ENCODE peak calls at places on chromosomes 6 and 20, in five cellular contexts. One of them, this sample, is unnamed.

GRCh38 chr6:35980991-35981645 is 43.3 kb downstream of the SLC26A8 start:
- DNase-seq in K562: no peak
- DNase-seq in GM23338: no peak
- DNase-seq in HepG2: no peak
- DNase-seq in GM12878: no peak
- DNase-seq in this sample: no peak

GRCh38 chr6:65075705-65076104 is 631.3 kb downstream of the EYS start:
- DNase-seq in GM23338: no peak
- DNase-seq in K562: no peak
- DNase-seq in HepG2: no peak
- DNase-seq in GM12878: no peak
- DNase-seq in this sample: no peak

GRCh38 chr20:9409981-9410380 is 104.4 kb upstream of the LAMP5 start:
- DNase-seq in HepG2: no peak
- DNase-seq in K562: no peak
- DNase-seq in GM23338: no peak
- DNase-seq in GM12878: no peak
- DNase-seq in this sample: no peak

GRCh38 chr20:57754190-57754589 is 44.4 kb upstream of the PMEPA1 start:
- DNase-seq in GM23338: no peak
- DNase-seq in K562: no peak
- DNase-seq in GM12878: no peak
- DNase-seq in HepG2: no peak
- DNase-seq in this sample: no peak

GRCh38 chr6:82246802-82247633 is 526 bp downstream of the IBTK start:
- DNase-seq in GM12878: no peak
- DNase-seq in K562: peak
- DNase-seq in GM23338: peak
- DNase-seq in HepG2: peak
- DNase-seq in this sample: peak

GRCh38 chr6:1527098-1527497 is 82.6 kb upstream of the FOXC1 start:
- DNase-seq in HepG2: no peak
- DNase-seq in GM23338: peak
- DNase-seq in K562: no peak
- DNase-seq in GM12878: no peak
- DNase-seq in this sample: no peak

GRCh38 chr20:58496429-58496769 is 18.8 kb downstream of the APCDD1L start:
- DNase-seq in GM23338: no peak
- DNase-seq in HepG2: no peak
- DNase-seq in GM12878: no peak
- DNase-seq in K562: no peak
- DNase-seq in this sample: no peak

GRCh38 chr20:63318391-63319163 is 25.6 kb downstream of the COL20A1 start:
- DNase-seq in GM12878: no peak
- DNase-seq in HepG2: no peak
- DNase-seq in GM23338: no peak
- DNase-seq in K562: no peak
- DNase-seq in this sample: no peak

GRCh38 chr6:88992741-88993557 is 29.5 kb upstream of the RNGTT start:
- DNase-seq in K562: no peak
- DNase-seq in GM12878: no peak
- DNase-seq in HepG2: no peak
- DNase-seq in GM23338: no peak
- DNase-seq in this sample: no peak

GRCh38 chr20:38941726-38942389 is 15.6 kb downstream of the FAM83D start:
- DNase-seq in HepG2: peak
- DNase-seq in GM12878: no peak
- DNase-seq in K562: no peak
- DNase-seq in GM23338: no peak
- DNase-seq in this sample: peak

GRCh38 chr6:13814938-13815575 is 700 bp upstream of the MCUR1 start:
- DNase-seq in K562: no peak
- DNase-seq in GM12878: no peak
- DNase-seq in HepG2: no peak
- DNase-seq in GM23338: no peak
- DNase-seq in this sample: no peak

GRCh38 chr6:42337985-42338572 is 113.6 kb downstream of the TRERF1 start:
- DNase-seq in HepG2: no peak
- DNase-seq in GM23338: no peak
- DNase-seq in K562: no peak
- DNase-seq in GM12878: no peak
- DNase-seq in this sample: no peak

GRCh38 chr20:22455259-22455658 is 129.1 kb downstream of the FOXA2 start:
- DNase-seq in GM12878: no peak
- DNase-seq in GM23338: no peak
- DNase-seq in K562: no peak
- DNase-seq in HepG2: no peak
- DNase-seq in this sample: no peak

GRCh38 chr6:149441740-149442139 is 41.7 kb downstream of the SUMO4 start:
- DNase-seq in GM12878: no peak
- DNase-seq in K562: no peak
- DNase-seq in GM23338: no peak
- DNase-seq in HepG2: no peak
- DNase-seq in this sample: no peak

GRCh38 chr6:149440735-149441662 is 40.9 kb downstream of the SUMO4 start:
- DNase-seq in HepG2: peak
- DNase-seq in GM23338: no peak
- DNase-seq in K562: no peak
- DNase-seq in GM12878: no peak
- DNase-seq in this sample: no peak

GRCh38 chr6:149445573-149445972 is 39.2 kb downstream of the ZC3H12D start:
- DNase-seq in GM12878: no peak
- DNase-seq in K562: peak
- DNase-seq in HepG2: no peak
- DNase-seq in GM23338: no peak
- DNase-seq in this sample: no peak

GRCh38 chr6:149445095-149445466 is 39.7 kb downstream of the ZC3H12D start:
- DNase-seq in GM12878: no peak
- DNase-seq in K562: no peak
- DNase-seq in GM23338: no peak
- DNase-seq in HepG2: no peak
- DNase-seq in this sample: no peak

DNA sequence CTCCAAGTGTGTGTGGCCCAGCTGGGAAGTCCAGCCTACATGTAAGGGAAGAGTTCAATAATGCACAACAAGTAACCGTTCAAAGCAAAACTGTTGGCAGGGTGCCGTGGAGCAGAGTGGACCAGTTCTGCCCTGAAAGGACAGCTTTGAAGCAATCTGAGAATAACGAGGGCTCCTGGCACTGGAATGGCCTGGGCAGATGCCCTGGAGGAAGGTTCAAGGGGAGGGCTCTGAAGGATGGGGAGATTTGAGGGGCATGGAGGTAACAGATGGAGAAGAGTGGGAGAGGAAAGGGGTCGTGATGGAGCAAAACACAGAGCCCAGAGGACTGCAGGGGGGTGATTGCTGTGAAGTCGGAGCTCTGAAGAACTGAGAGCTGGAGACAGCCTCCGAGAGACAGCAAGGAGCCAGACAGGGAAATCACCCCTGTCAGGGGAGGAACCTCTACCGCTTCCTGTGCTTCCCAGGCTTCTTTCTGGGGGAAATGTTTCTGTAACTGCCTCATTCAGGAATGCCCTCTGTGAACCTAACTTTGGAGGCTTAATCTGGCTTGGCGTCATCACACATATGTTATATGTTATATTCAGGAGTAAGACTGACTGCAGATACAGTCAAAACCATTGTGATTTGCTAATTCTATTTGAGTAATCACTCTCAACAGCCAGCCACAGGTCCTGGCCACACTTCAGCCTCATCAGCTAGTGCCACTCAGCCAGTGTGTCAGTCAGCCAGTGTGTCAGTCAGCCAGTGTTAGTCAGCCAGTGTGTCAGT is 41.2 kb downstream of the ZC3H12D start:
- DNase-seq in GM23338: no peak
- DNase-seq in GM12878: no peak
- DNase-seq in K562: no peak
- DNase-seq in HepG2: no peak
- DNase-seq in this sample: no peak
- TF ChIP-seq JUNB in GM23338: no peak
- TF ChIP-seq JUNB in GM12878: no peak
- TF ChIP-seq JUNB in K562: no peak
- TF ChIP-seq JUNB in HepG2: no peak
- TF ChIP-seq JUNB in this sample: no peak

DNA sequence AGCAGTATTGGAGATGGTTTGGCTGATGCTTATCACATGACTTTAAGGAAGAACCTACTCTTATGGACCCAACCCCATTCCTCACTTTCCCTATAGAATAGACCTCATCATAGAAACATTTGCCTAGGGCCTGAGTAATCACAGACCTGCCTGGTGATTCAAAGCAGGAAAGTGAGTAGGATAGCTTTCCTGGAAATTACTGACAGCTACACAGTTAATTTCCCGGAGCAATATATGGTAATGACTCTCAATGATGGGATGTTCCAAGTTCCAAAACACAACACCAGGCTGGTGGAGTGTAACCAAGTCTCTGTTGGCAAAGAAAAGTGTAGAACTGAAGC is 233.8 kb downstream of the SIM1 start:
- DNase-seq in HepG2: no peak
- DNase-seq in K562: no peak
- DNase-seq in GM12878: no peak
- DNase-seq in GM23338: no peak
- DNase-seq in this sample: no peak
- TF ChIP-seq JUNB in HepG2: no peak
- TF ChIP-seq JUNB in K562: no peak
- TF ChIP-seq JUNB in GM12878: no peak
- TF ChIP-seq JUNB in GM23338: no peak
- TF ChIP-seq JUNB in this sample: no peak

GRCh38 chr6:11130605-11131004 is 19.1 kb upstream of the ERVFRD-1 start:
- DNase-seq in HepG2: no peak
- DNase-seq in K562: no peak
- DNase-seq in GM23338: no peak
- DNase-seq in GM12878: no peak
- DNase-seq in this sample: no peak

GRCh38 chr6:11128608-11129007 is 17.1 kb upstream of the ERVFRD-1 start:
- DNase-seq in HepG2: no peak
- DNase-seq in K562: no peak
- DNase-seq in GM23338: no peak
- DNase-seq in GM12878: no peak
- DNase-seq in this sample: no peak

GRCh38 chr6:11123978-11124377 is 12.5 kb upstream of the ERVFRD-1 start:
- DNase-seq in GM12878: no peak
- DNase-seq in HepG2: no peak
- DNase-seq in K562: no peak
- DNase-seq in GM23338: no peak
- DNase-seq in this sample: no peak

GRCh38 chr6:11129908-11130565 is 18.5 kb upstream of the ERVFRD-1 start:
- DNase-seq in HepG2: no peak
- DNase-seq in K562: no peak
- DNase-seq in GM12878: no peak
- DNase-seq in GM23338: no peak
- DNase-seq in this sample: no peak

GRCh38 chr6:11126876-11127275 is 15.4 kb upstream of the ERVFRD-1 start:
- DNase-seq in K562: no peak
- DNase-seq in GM12878: no peak
- DNase-seq in HepG2: peak
- DNase-seq in GM23338: no peak
- DNase-seq in this sample: no peak
- TF ChIP-seq JUNB in K562: no peak
- TF ChIP-seq JUNB in GM12878: no peak
- TF ChIP-seq JUNB in HepG2: no peak
- TF ChIP-seq JUNB in GM23338: no peak
- TF ChIP-seq JUNB in this sample: no peak

DNA sequence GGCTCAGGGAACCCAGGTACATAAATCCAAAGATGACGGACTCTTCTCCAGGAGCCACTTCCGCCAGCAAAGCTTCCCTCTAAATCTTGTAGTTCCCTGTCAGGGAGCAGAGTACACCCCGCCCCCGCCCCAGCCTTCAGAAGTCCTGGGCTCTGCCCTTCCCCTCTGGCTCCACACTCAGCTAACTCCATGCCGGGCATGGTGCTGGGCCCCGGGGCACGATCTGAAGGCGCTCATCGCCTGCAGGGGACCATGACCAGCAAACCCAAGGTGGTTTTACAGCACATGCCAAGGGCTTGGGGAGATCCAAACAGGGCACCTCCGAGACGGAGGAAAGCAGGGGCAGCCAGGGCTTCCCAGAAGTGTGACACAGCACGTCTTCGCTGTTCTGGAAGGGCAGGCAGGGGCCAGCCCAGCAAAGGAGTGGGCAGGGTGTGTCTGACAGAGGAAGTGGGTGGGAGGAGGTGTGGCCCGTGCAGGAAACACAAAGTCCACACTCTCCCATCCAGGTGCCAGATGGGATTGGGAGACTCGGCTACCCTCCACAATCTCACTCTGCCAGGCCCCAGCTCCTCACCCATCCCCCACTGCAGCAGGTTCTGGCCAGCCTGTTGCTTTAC is 41.6 kb upstream of the SLC22A2 start:
- DNase-seq in HepG2: peak
- DNase-seq in GM12878: no peak
- DNase-seq in GM23338: peak
- DNase-seq in K562: peak
- DNase-seq in this sample: peak
- TF ChIP-seq JUNB in HepG2: no peak
- TF ChIP-seq JUNB in GM12878: no peak
- TF ChIP-seq JUNB in GM23338: no peak
- TF ChIP-seq JUNB in K562: no peak
- TF ChIP-seq JUNB in this sample: no peak

DNA sequence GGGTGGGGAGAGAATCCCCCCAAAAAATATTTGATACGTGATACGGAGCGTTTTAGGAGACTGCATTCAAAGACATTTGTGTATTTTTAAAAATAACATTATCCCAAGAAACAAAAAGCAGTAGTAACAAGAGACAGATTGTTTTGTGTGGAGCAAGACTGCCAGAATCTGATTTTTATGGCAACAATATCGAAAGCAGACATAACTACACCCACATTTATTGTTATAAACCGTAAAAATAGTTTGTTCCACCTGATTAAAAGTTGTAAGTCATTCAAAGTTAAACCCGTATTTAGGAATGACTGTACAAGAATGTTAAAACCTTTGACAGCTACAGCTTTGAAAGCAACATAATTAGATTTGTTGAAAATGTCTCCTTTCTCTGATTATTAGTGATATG is 2.6 kb downstream of the EYA4 start:
- DNase-seq in HepG2: no peak
- DNase-seq in GM23338: no peak
- DNase-seq in K562: no peak
- DNase-seq in GM12878: no peak
- DNase-seq in this sample: no peak
- TF ChIP-seq JUNB in HepG2: no peak
- TF ChIP-seq JUNB in GM23338: no peak
- TF ChIP-seq JUNB in K562: no peak
- TF ChIP-seq JUNB in GM12878: no peak
- TF ChIP-seq JUNB in this sample: no peak

DNA sequence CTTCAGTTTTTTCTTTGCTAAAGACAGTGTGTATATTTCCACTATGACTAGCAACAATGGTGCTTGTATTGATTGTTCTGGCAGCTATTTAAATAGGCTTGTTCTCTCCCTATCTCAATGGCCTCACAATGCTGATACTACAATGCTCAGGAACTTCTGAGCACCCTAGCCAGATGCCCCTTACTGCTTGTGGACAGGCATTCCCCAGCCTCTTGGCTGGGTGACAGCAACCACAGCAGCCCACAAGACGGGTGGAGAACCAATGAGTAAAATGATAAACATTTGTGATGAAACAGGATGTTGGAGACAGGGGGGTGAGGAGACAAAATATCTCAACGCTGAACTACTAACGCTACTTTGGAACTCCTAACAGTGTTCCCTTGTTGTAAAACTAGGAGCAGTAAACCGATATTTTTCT is 42.3 kb downstream of the HIVEP2 start:
- DNase-seq in GM23338: no peak
- DNase-seq in K562: no peak
- DNase-seq in HepG2: peak
- DNase-seq in GM12878: peak
- DNase-seq in this sample: peak
- TF ChIP-seq JUNB in GM23338: no peak
- TF ChIP-seq JUNB in K562: no peak
- TF ChIP-seq JUNB in HepG2: no peak
- TF ChIP-seq JUNB in GM12878: peak
- TF ChIP-seq JUNB in this sample: no peak